ENCODE peak calls at places on chromosomes 12 and 14, in four cellular contexts. One of them, this sample, is unnamed.

GRCh38 chr12:68175566-68176033 is 16.1 kb upstream of the IFNG start:
- DNase-seq in H9: no peak
- DNase-seq in mesendoderm: peak
- DNase-seq in IMR-90: no peak
- DNase-seq in this sample: no peak

GRCh38 chr14:100116134-100116533 is 43.3 kb downstream of the DEGS2 start:
- DNase-seq in H9: no peak
- DNase-seq in mesendoderm: no peak
- DNase-seq in IMR-90: no peak
- DNase-seq in this sample: no peak

GRCh38 chr12:101969-102878 is 35.7 kb downstream of the IQSEC3 start:
- DNase-seq in H9: peak
- DNase-seq in mesendoderm: peak
- DNase-seq in IMR-90: no peak
- DNase-seq in this sample: no peak

GRCh38 chr14:21913759-21914158 is 240.1 kb upstream of the OR4E1 start:
- DNase-seq in H9: peak
- DNase-seq in mesendoderm: peak
- DNase-seq in IMR-90: peak
- DNase-seq in this sample: peak

GRCh38 chr14:101417434-101417833 is 143.9 kb upstream of the DIO3 start:
- DNase-seq in H9: no peak
- DNase-seq in mesendoderm: no peak
- DNase-seq in IMR-90: no peak
- DNase-seq in this sample: no peak

GRCh38 chr12:68521321-68521839 is 89.3 kb upstream of the RAP1B start:
- DNase-seq in H9: no peak
- DNase-seq in mesendoderm: no peak
- DNase-seq in IMR-90: peak
- DNase-seq in this sample: no peak

GRCh38 chr12:54890339-54890738 is 36.0 kb downstream of the MUCL1 start:
- DNase-seq in H9: no peak
- DNase-seq in mesendoderm: no peak
- DNase-seq in IMR-90: no peak
- DNase-seq in this sample: no peak

GRCh38 chr12:106247731-106248176 is at the start of gene CKAP4:
- DNase-seq in H9: peak
- DNase-seq in mesendoderm: peak
- DNase-seq in IMR-90: peak
- DNase-seq in this sample: no peak

GRCh38 chr14:67031920-67032774 is 157.1 kb upstream of the GARIN2 start:
- DNase-seq in H9: peak
- DNase-seq in mesendoderm: no peak
- DNase-seq in IMR-90: no peak
- DNase-seq in this sample: no peak

GRCh38 chr12:110600254-110600653 is 13.7 kb upstream of the TCTN1 start:
- DNase-seq in H9: no peak
- DNase-seq in mesendoderm: peak
- DNase-seq in IMR-90: peak
- DNase-seq in this sample: no peak

GRCh38 chr14:50308363-50308762 is 3.7 kb downstream of the L2HGDH start:
- DNase-seq in H9: no peak
- DNase-seq in mesendoderm: no peak
- DNase-seq in IMR-90: peak
- DNase-seq in this sample: no peak

GRCh38 chr14:50311974-50312733 is at the start of the genes DMAC2L and L2HGDH:
- DNase-seq in H9: peak
- DNase-seq in mesendoderm: peak
- DNase-seq in IMR-90: peak
- DNase-seq in this sample: peak

GRCh38 chr14:50311337-50311973 is 574 bp downstream of the L2HGDH start:
- DNase-seq in H9: no peak
- DNase-seq in mesendoderm: peak
- DNase-seq in IMR-90: no peak
- DNase-seq in this sample: no peak

GRCh38 chr14:50312734-50313054 is 570 bp downstream of the DMAC2L start:
- DNase-seq in H9: no peak
- DNase-seq in mesendoderm: no peak
- DNase-seq in IMR-90: no peak
- DNase-seq in this sample: no peak

GRCh38 chr14:50310445-50310844 is 1.6 kb downstream of the L2HGDH start:
- DNase-seq in H9: no peak
- DNase-seq in mesendoderm: no peak
- DNase-seq in IMR-90: no peak
- DNase-seq in this sample: no peak
- H4K5ac ChIP-seq in H9: no peak
- H4K5ac ChIP-seq in mesendoderm: no peak
- H4K5ac ChIP-seq in IMR-90: no peak
- H4K5ac ChIP-seq in this sample: no peak

DNA sequence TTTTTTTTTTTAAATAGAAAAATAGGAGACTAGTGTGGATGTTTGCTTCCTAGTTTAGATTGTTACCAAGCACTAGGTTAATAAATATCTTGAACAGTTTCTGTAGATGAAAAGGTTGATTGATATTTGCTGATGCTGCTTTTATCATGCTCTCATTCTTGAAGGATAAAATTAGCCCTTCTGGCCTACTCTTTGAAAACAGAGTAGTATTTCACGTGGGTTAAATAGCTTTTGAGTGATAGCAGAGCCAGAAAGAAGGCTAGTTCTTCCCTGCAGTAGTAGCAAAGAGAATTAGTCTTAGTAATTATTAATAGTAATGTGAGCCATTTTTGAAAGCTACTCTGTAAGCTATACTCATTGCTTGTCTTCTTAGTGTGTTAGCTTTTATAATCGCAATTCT is 5.2 kb downstream of the NEDD1 start:
- DNase-seq in H9: no peak
- DNase-seq in mesendoderm: no peak
- DNase-seq in IMR-90: no peak
- DNase-seq in this sample: no peak
- H4K5ac ChIP-seq in H9: no peak
- H4K5ac ChIP-seq in mesendoderm: no peak
- H4K5ac ChIP-seq in IMR-90: no peak
- H4K5ac ChIP-seq in this sample: no peak

DNA sequence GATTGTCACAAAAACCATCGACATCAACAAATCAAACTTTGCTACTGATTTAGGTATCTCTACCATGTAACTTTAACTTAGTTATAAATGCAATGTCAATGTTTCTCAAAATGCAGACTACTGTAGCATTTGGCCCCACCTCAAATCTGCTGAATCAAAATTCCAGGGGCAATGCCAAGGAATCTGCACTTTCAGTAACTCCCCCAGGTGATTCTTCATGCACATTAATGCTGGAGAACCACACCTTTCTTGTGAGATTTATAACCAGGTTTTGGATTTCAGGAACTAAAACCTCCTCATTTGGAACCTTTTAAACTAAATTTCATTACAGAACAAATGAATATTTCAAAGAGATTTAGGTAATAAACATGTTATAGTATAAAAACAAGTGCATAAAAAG is 4.9 kb downstream of the ATP2B1 start:
- DNase-seq in H9: no peak
- DNase-seq in mesendoderm: no peak
- DNase-seq in IMR-90: no peak
- DNase-seq in this sample: no peak
- H4K5ac ChIP-seq in H9: no peak
- H4K5ac ChIP-seq in mesendoderm: no peak
- H4K5ac ChIP-seq in IMR-90: no peak
- H4K5ac ChIP-seq in this sample: no peak

GRCh38 chr14:28785096-28785952 is 18.7 kb downstream of the FOXG1 start:
- DNase-seq in H9: peak
- DNase-seq in mesendoderm: peak
- DNase-seq in IMR-90: peak
- DNase-seq in this sample: peak

GRCh38 chr14:28780843-28781503 is 14.4 kb downstream of the FOXG1 start:
- DNase-seq in H9: peak
- DNase-seq in mesendoderm: peak
- DNase-seq in IMR-90: no peak
- DNase-seq in this sample: no peak

GRCh38 chr14:28779416-28779941 is 12.9 kb downstream of the FOXG1 start:
- DNase-seq in H9: no peak
- DNase-seq in mesendoderm: no peak
- DNase-seq in IMR-90: no peak
- DNase-seq in this sample: no peak

GRCh38 chr14:28784262-28785021 is 17.9 kb downstream of the FOXG1 start:
- DNase-seq in H9: no peak
- DNase-seq in mesendoderm: no peak
- DNase-seq in IMR-90: no peak
- DNase-seq in this sample: no peak

GRCh38 chr14:28783593-28784143 is 17.1 kb downstream of the FOXG1 start:
- DNase-seq in H9: no peak
- DNase-seq in mesendoderm: no peak
- DNase-seq in IMR-90: no peak
- DNase-seq in this sample: no peak
- H4K5ac ChIP-seq in H9: no peak
- H4K5ac ChIP-seq in mesendoderm: no peak
- H4K5ac ChIP-seq in IMR-90: no peak
- H4K5ac ChIP-seq in this sample: no peak

GRCh38 chr14:88049271-88049670 is 44.3 kb downstream of the GPR65 start:
- DNase-seq in H9: no peak
- DNase-seq in mesendoderm: no peak
- DNase-seq in IMR-90: no peak
- DNase-seq in this sample: no peak
- H4K5ac ChIP-seq in H9: no peak
- H4K5ac ChIP-seq in mesendoderm: no peak
- H4K5ac ChIP-seq in IMR-90: no peak
- H4K5ac ChIP-seq in this sample: no peak

GRCh38 chr14:24279301-24280186 is 8.1 kb upstream of the RABGGTA start:
- DNase-seq in H9: no peak
- DNase-seq in mesendoderm: no peak
- DNase-seq in IMR-90: no peak
- DNase-seq in this sample: no peak
- H4K5ac ChIP-seq in H9: no peak
- H4K5ac ChIP-seq in mesendoderm: no peak
- H4K5ac ChIP-seq in IMR-90: no peak
- H4K5ac ChIP-seq in this sample: no peak

GRCh38 chr14:20184181-20184580 is 6.5 kb upstream of the OR11G2 start:
- DNase-seq in H9: no peak
- DNase-seq in mesendoderm: no peak
- DNase-seq in IMR-90: no peak
- DNase-seq in this sample: no peak
- H4K5ac ChIP-seq in H9: no peak
- H4K5ac ChIP-seq in mesendoderm: no peak
- H4K5ac ChIP-seq in IMR-90: no peak
- H4K5ac ChIP-seq in this sample: no peak

This sample was measured in H1.